ENCODE peak calls at places on chromosome 6, in seven cellular contexts. P, Z, B, L, T, G and A are unnamed samples.

GRCh38 chr6:115783402-115784061 is 277.2 kb downstream of the FRK start:
- DNase-seq in P (no peak), Z (no peak), B (no peak), L (no peak), T (no peak), G (no peak), A (peak; percentile 55)

GRCh38 chr6:134061440-134061839 is 9.0 kb upstream of the SLC2A12 start:
- DNase-seq in P (no peak), Z (peak; percentile 25), B (no peak), L (no peak), T (no peak), G (no peak), A (no peak)

GRCh38 chr6:113809818-113810217 is 47.3 kb upstream of the MARCKS start:
- DNase-seq in P (no peak), Z (no peak), B (no peak), L (no peak), T (no peak), G (no peak), A (no peak)

GRCh38 chr6:96942676-96943075 is 18.1 kb downstream of the KLHL32 start:
- DNase-seq in P (no peak), Z (no peak), B (no peak), L (no peak), T (no peak), G (no peak), A (no peak)

GRCh38 chr6:14922306-14922705 is 323.6 kb upstream of the JARID2 start:
- DNase-seq in P (no peak), Z (no peak), B (no peak), L (no peak), T (no peak), G (no peak), A (no peak)

GRCh38 chr6:124535746-124536145 is 426.5 kb upstream of the RNF217 start:
- DNase-seq in P (peak; percentile 76), Z (no peak), B (no peak), L (no peak), T (no peak), G (no peak), A (no peak)

GRCh38 chr6:107458687-107459282 is 579 bp downstream of the PDSS2 start:
- DNase-seq in P (no peak), Z (peak; percentile 22), B (peak; percentile 75), L (no peak), T (no peak), G (no peak), A (peak; percentile 20)

GRCh38 chr6:34771727-34772126 is 14.4 kb downstream of the SNRPC start:
- DNase-seq in P (no peak), Z (no peak), B (no peak), L (no peak), T (no peak), G (no peak), A (no peak)

GRCh38 chr6:142900467-142900961 is 44.5 kb downstream of the HIVEP2 start:
- DNase-seq in P (no peak), Z (no peak), B (no peak), L (no peak), T (no peak), G (no peak), A (no peak)

GRCh38 chr6:142899101-142899760 is 45.7 kb downstream of the HIVEP2 start:
- DNase-seq in P (no peak), Z (no peak), B (no peak), L (no peak), T (no peak), G (no peak), A (no peak)

GRCh38 chr6:142901616-142902015 is 43.4 kb downstream of the HIVEP2 start:
- DNase-seq in P (no peak), Z (no peak), B (no peak), L (no peak), T (no peak), G (no peak), A (no peak)

GRCh38 chr6:142903806-142904205 is 41.2 kb downstream of the HIVEP2 start:
- DNase-seq in P (no peak), Z (no peak), B (no peak), L (no peak), T (no peak), G (no peak), A (no peak)

DNA sequence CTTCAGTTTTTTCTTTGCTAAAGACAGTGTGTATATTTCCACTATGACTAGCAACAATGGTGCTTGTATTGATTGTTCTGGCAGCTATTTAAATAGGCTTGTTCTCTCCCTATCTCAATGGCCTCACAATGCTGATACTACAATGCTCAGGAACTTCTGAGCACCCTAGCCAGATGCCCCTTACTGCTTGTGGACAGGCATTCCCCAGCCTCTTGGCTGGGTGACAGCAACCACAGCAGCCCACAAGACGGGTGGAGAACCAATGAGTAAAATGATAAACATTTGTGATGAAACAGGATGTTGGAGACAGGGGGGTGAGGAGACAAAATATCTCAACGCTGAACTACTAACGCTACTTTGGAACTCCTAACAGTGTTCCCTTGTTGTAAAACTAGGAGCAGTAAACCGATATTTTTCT is 42.3 kb downstream of the HIVEP2 start:
- DNase-seq in P (peak; percentile 91), Z (peak; percentile 46), B (peak; percentile 84), L (peak; percentile 48), T (peak; percentile 66), G (peak; percentile 62), A (peak; percentile 29)
- H3K4me3 ChIP-seq in P (peak overlapping the region; percentile 40), Z (no peak overlapping the region), B (no peak overlapping the region), L (no peak overlapping the region), T (peak overlapping the region; percentile 44), G (no peak overlapping the region), A (no peak overlapping the region)

GRCh38 chr6:13332349-13332706 is 4.0 kb upstream of the TBC1D7 start:
- DNase-seq in P (no peak), Z (no peak), B (no peak), L (no peak), T (no peak), G (no peak), A (no peak)
- H3K27ac ChIP-seq in P (no peak overlapping the region), Z (peak overlapping the region; percentile 71), B (no peak overlapping the region), L (no peak overlapping the region), T (no peak overlapping the region), G (no peak overlapping the region), A (no peak overlapping the region)

GRCh38 chr6:88145298-88145963 is 20.7 kb downstream of the CNR1 start:
- DNase-seq in P (no peak), Z (no peak), B (no peak), L (no peak), T (no peak), G (no peak), A (no peak)
- H3K4me1 ChIP-seq in P (no peaks in the 10 kb centered on the region), Z (no peaks in the 10 kb centered on the region), B (no peaks in the 10 kb centered on the region), L (no peaks in the 10 kb centered on the region), T (no peaks in the 10 kb centered on the region), G (peaks cover 6% of the 10 kb centered on the region), A (no peaks in the 10 kb centered on the region)

DNA sequence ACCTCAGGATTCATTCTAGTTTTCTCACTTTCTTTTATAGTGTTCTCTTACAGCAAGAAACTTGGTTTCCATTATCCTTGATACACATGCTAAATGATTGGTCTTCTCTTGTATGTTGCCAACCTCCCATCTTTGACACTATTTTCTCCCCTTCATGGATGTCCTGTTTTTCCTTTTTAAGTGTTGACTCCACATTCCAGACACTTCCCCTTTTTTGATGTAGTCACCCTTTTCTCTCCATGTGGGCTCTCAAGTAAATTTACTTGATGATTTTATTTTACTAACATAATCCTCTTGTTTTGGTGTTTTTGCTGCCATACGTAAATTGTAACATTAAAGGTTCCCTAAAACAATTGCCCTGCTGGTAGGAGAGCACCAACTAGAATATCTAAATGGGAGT is 148.1 kb downstream of the ZFAND3 start:
- DNase-seq in P (no peak), Z (no peak), B (no peak), L (no peak), T (no peak), G (no peak), A (no peak)
- H3K4me3 ChIP-seq in P (no peak overlapping the region), Z (no peak overlapping the region), B (no peak overlapping the region), L (no peak overlapping the region), T (no peak overlapping the region), G (no peak overlapping the region), A (no peak overlapping the region)